ENCODE peak calls at places on chromosomes 11 and 22, in nine cellular contexts. H, G, N, Z, Y, F, J, P and M are unnamed samples.

GRCh38 chr11:9396752-9397151 is 12.3 kb downstream of the IPO7 start:
- DNase-seq in H (no peak), G (no peak), N (no peak), Z (no peak), Y (no peak), F (no peak), J (no peak), P (no peak), M (no peak)

GRCh38 chr11:60923800-60924109 is 505 bp upstream of the TMEM132A start:
- DNase-seq in H (peak), G (no peak), N (no peak), Z (no peak), Y (no peak), F (no peak), J (no peak), P (no peak), M (no peak)

GRCh38 chr11:12629601-12630313 is 44.5 kb upstream of the TEAD1 start:
- DNase-seq in H (no peak), G (no peak), N (no peak), Z (no peak), Y (no peak), F (peak), J (no peak), P (no peak), M (no peak)

GRCh38 chr11:36030707-36031365 is 87.0 kb downstream of the LDLRAD3 start:
- DNase-seq in H (no peak), G (peak), N (no peak), Z (no peak), Y (no peak), F (peak), J (no peak), P (no peak), M (no peak)

GRCh38 chr11:65428578-65429068 is 6.0 kb downstream of the NEAT1 start:
- DNase-seq in H (peak), G (no peak), N (no peak), Z (no peak), Y (no peak), F (no peak), J (peak), P (no peak), M (no peak)

GRCh38 chr11:114187173-114187572 is 109.0 kb upstream of the NNMT start:
- DNase-seq in H (no peak), G (no peak), N (no peak), Z (no peak), Y (no peak), F (no peak), J (no peak), P (no peak), M (no peak)

GRCh38 chr11:35461917-35462316 is 42.6 kb upstream of the SLC1A2 start:
- DNase-seq in H (no peak), G (no peak), N (no peak), Z (no peak), Y (no peak), F (no peak), J (no peak), P (no peak), M (no peak)

GRCh38 chr11:73218106-73218829 is at the start of gene P2RY2:
- DNase-seq in H (peak), G (peak), N (peak), Z (no peak), Y (no peak), F (no peak), J (peak), P (no peak), M (no peak)

GRCh38 chr11:33452806-33453205 is 195.6 kb downstream of the HIPK3 start:
- DNase-seq in H (no peak), G (no peak), N (no peak), Z (no peak), Y (no peak), F (peak), J (no peak), P (no peak), M (no peak)

GRCh38 chr11:19735512-19735911 is 22.9 kb downstream of the NAV2 start:
- DNase-seq in H (no peak), G (no peak), N (no peak), Z (no peak), Y (no peak), F (peak), J (no peak), P (no peak), M (no peak)

GRCh38 chr11:35173011-35173511 is 34.1 kb downstream of the CD44 start:
- DNase-seq in H (peak), G (peak), N (no peak), Z (no peak), Y (no peak), F (no peak), J (no peak), P (no peak), M (no peak)

GRCh38 chr11:120883404-120884135 is 140.3 kb upstream of the TBCEL start:
- DNase-seq in H (no peak), G (no peak), N (no peak), Z (no peak), Y (no peak), F (peak), J (no peak), P (no peak), M (no peak)

GRCh38 chr11:69443968-69444364 is 37.5 kb upstream of the LINC01488 start:
- DNase-seq in H (no peak), G (no peak), N (no peak), Z (no peak), Y (no peak), F (peak), J (no peak), P (no peak), M (no peak)

GRCh38 chr11:57711414-57712255 is at the start of gene MED19:
- DNase-seq in H (peak), G (peak), N (peak), Z (peak), Y (peak), F (peak), J (no peak), P (no peak), M (peak)

GRCh38 chr11:58652726-58653280 is 30.3 kb downstream of the CNTF start:
- DNase-seq in H (no peak), G (no peak), N (no peak), Z (no peak), Y (no peak), F (no peak), J (no peak), P (no peak), M (no peak)

GRCh38 chr11:26994579-26995210 is 783 bp downstream of the FIBIN start:
- DNase-seq in H (peak), G (no peak), N (no peak), Z (no peak), Y (no peak), F (no peak), J (peak), P (no peak), M (no peak)

GRCh38 chr11:132131051-132131450 is 760.6 kb downstream of the NTM start:
- DNase-seq in H (no peak), G (no peak), N (no peak), Z (no peak), Y (no peak), F (no peak), J (no peak), P (no peak), M (no peak)

GRCh38 chr11:33869511-33870422 is 22.1 kb downstream of the LMO2 start:
- DNase-seq in H (peak), G (peak), N (peak), Z (no peak), Y (no peak), F (no peak), J (peak), P (peak), M (no peak)

GRCh38 chr11:68447015-68447801 is 13.3 kb upstream of the PPP6R3 start:
- DNase-seq in H (peak), G (peak), N (peak), Z (peak), Y (peak), F (peak), J (peak), P (peak), M (peak)

GRCh38 chr22:50360578-50360977 is 17.5 kb downstream of the PPP6R2 start:
- DNase-seq in H (no peak), G (no peak), N (no peak), Z (no peak), Y (no peak), F (no peak), J (no peak), P (no peak), M (no peak)